ENCODE peak calls at places on chromosome 18, in four cellular contexts. Z is colonic mucosa, A is astrocyte, D is fibroblast of lung. F is an unnamed sample. For H3K4me1, the result is how much of the 10 kb centered on the place peaks cover.

GRCh38 chr18:47931707-47932103 is 1.2 kb upstream of the SMAD2 start:
- DNase-seq in Z (peak), A (no peak), D (no peak), F (no peak)

GRCh38 chr18:48328473-48329205 is 80.5 kb downstream of the ZBTB7C start:
- DNase-seq in Z (no peak), A (peak), D (peak), F (no peak)

GRCh38 chr18:12879840-12880531 is 4.1 kb downstream of the PTPN2 start:
- DNase-seq in Z (no peak), A (no peak), D (no peak), F (no peak)

GRCh38 chr18:57075716-57076400 is 71.0 kb upstream of the BOD1L2 start:
- DNase-seq in Z (no peak), A (no peak), D (no peak), F (no peak)

GRCh38 chr18:59696311-59697235 is 650 bp downstream of the CCBE1 start:
- DNase-seq in Z (no peak), A (peak), D (peak), F (no peak)

GRCh38 chr18:22348521-22349316 is 69.0 kb downstream of the CTAGE1 start:
- DNase-seq in Z (peak), A (peak), D (peak), F (peak)

GRCh38 chr18:30623401-30624065 is 419.0 kb downstream of the DSC3 start:
- DNase-seq in Z (no peak), A (peak), D (peak), F (no peak)

GRCh38 chr18:60466671-60467070 is 94.1 kb upstream of the MC4R start:
- DNase-seq in Z (no peak), A (peak), D (peak), F (no peak)

GRCh38 chr18:32152705-32153448 is 37.0 kb upstream of the MEP1B start:
- DNase-seq in Z (no peak), A (no peak), D (no peak), F (no peak)

GRCh38 chr18:37393945-37394609 is 171.5 kb downstream of the CELF4 start:
- DNase-seq in Z (peak), A (peak), D (peak), F (peak)
- H3K4me3 ChIP-seq in Z (peak), A (peak), D (peak), F (peak)

GRCh38 chr18:9068346-9068745 is 34.2 kb upstream of the NDUFV2 start:
- DNase-seq in Z (no peak), A (no peak), D (no peak), F (no peak)
- H3K4me1 ChIP-seq in Z (under half), A (under half), D (under half), F (under half)

GRCh38 chr18:42289526-42289925 is 334.5 kb downstream of the PIK3C3 start:
- DNase-seq in Z (no peak), A (no peak), D (no peak), F (no peak)
- TF ChIP-seq CTCF in Z (no peak), A (no peak), D (no peak), F (no peak)

GRCh38 chr18:55779711-55780590 is 192.0 kb upstream of the TCF4 start:
- DNase-seq in Z (no peak), A (no peak), D (peak), F (peak)

GRCh38 chr18:55779461-55779710 is 191.4 kb upstream of the TCF4 start:
- DNase-seq in Z (no peak), A (no peak), D (no peak), F (peak)

GRCh38 chr18:55780591-55781071 is 192.6 kb upstream of the TCF4 start:
- DNase-seq in Z (no peak), A (peak), D (peak), F (no peak)

GRCh38 chr18:55777666-55778304 is 189.8 kb upstream of the TCF4 start:
- DNase-seq in Z (no peak), A (no peak), D (no peak), F (no peak)

GRCh38 chr18:55778731-55779460 is 190.9 kb upstream of the TCF4 start:
- DNase-seq in Z (no peak), A (no peak), D (peak), F (no peak)
- H3K4me3 ChIP-seq in Z (peak), A (peak), D (peak), F (peak)

DNA sequence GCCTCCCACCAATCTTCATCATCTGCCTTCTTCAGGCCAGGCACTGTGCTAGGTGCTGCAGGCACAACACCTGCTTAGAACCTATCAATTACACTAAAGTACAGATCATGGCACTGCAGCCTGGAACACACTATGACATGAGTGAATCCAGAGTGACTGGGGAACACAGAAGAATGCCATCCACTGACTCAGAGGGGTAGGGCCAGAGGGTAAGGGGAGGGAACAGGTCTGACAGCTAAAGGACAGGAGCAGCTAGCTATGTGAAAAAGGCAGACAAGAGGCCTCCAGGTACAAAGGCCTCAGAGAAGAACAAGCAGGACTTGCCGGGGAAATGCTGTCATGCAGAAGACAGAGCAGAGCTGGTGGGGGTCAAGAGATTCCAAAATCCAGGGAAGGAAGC is 53.3 kb upstream of the ACAA2 start:
- DNase-seq in Z (no peak), A (no peak), D (no peak), F (no peak)
- H3K4me1 ChIP-seq in Z (under half), A (under half), D (under half), F (under half)

DNA sequence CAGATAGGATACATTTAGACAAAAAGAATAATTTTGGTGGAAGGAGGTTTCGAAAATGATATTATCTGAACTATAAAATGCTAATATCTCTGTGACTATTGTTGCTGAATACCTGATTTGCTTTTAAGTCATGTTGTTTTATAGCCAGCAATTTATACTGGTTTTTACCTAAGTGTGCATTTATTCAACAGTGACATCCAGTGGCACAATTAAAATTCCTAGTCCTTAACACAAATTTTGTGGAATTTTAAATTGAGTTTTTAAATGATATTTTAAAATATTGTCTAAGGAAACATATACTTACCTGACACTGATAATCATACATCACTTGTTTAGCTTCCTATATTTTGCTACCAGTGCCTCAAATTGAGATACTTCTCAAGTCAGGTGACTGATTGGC is 144.8 kb downstream of the ARHGAP28 start:
- DNase-seq in Z (no peak), A (no peak), D (no peak), F (no peak)
- TF ChIP-seq CTCF in Z (no peak), A (peak), D (no peak), F (no peak)